ENCODE peak calls at places on chromosome 20, in six cellular contexts. U is stomach, Y is spleen, N is adipocyte, O is GM12878, P is H1. S is an unnamed sample.

GRCh38 chr20:638579-638978 is 14.4 kb downstream of the SRXN1 start:
- DNase-seq in N (no peak), P (no peak), O (no peak), U (no peak), Y (no peak), S (no peak)

GRCh38 chr20:40683221-40683893 is 5.7 kb downstream of the MAFB start:
- DNase-seq in U (no peak), P (peak; percentile 71), N (no peak), Y (peak; percentile 83), O (no peak), S (no peak)

GRCh38 chr20:25580711-25581110 is 4.6 kb downstream of the NINL start:
- DNase-seq in O (no peak), U (peak; percentile 47), P (no peak), N (peak; percentile 44), Y (peak; percentile 41), S (peak; percentile 82)

GRCh38 chr20:5184684-5185083 is 57.9 kb downstream of the CDS2 start:
- DNase-seq in P (no peak), U (no peak), O (no peak), Y (no peak), N (no peak), S (no peak)

GRCh38 chr20:59945731-59946130 is 5.5 kb downstream of the FAM217B start:
- DNase-seq in N (peak; percentile 63), U (no peak), Y (no peak), O (no peak), P (no peak), S (no peak)

GRCh38 chr20:16806886-16807285 is 58.7 kb downstream of the OTOR start:
- DNase-seq in P (no peak), O (no peak), U (no peak), N (no peak), Y (no peak), S (no peak)

GRCh38 chr20:53750827-53751393 is 157.3 kb upstream of the ZNF217 start:
- DNase-seq in O (peak; percentile 69), P (no peak), U (peak; percentile 25), N (peak; percentile 80), Y (no peak), S (no peak)

GRCh38 chr20:43681468-43681942 is 14.6 kb downstream of the MYBL2 start:
- DNase-seq in U (no peak), N (no peak), O (peak; percentile 21), P (no peak), Y (peak; percentile 83), S (no peak)

GRCh38 chr20:34060970-34061369 is 51.1 kb downstream of the EIF2S2 start:
- DNase-seq in O (no peak), Y (no peak), N (no peak), U (no peak), P (no peak), S (no peak)

GRCh38 chr20:57396638-57397003 is 5.4 kb downstream of the RBM38 start:
- DNase-seq in Y (no peak), U (no peak), O (no peak), N (no peak), P (no peak), S (no peak)

GRCh38 chr20:57397004-57397692 is 6.0 kb downstream of the RBM38 start:
- DNase-seq in Y (peak; percentile 80), N (no peak), U (no peak), O (no peak), P (no peak), S (no peak)

GRCh38 chr20:57398231-57398821 is 7.1 kb downstream of the RBM38 start:
- DNase-seq in Y (peak; percentile 98), U (peak; percentile 80), N (no peak), P (no peak), O (peak; percentile 83), S (no peak)

GRCh38 chr20:57398901-57399535 is 7.8 kb downstream of the RBM38 start:
- DNase-seq in Y (peak; percentile 82), O (no peak), N (no peak), U (no peak), P (no peak), S (no peak)

DNA sequence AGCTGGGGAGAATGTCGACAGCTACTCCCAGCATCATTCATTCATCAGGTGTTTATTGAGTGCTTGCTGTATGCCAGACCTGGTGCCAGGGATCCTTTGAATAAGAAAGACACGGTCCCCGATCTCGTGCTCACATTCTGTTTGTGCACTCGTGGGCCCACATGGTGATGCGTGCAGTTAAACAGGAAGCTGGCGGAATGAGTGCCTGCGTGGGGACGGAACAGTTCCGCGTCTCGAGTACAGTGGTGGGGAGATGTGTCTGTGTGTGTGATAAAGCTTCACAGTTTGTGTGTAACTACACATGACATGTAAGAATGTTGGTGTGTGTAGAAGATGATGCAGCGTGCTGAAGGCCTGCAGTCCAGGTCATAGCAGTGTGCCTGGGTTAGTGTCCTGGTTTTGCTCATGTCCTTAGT is 6.5 kb downstream of the RBM38 start:
- DNase-seq in O (no peak), P (no peak), Y (peak; percentile 93), N (no peak), U (peak; percentile 43), S (no peak)
- H3K36me3 ChIP-seq in O (peaks cover 25% of the 10 kb centered on the region), P (peaks cover 53% of the 10 kb centered on the region), Y (peaks cover 94% of the 10 kb centered on the region), N (peaks cover 35% of the 10 kb centered on the region), U (peaks cover 59% of the 10 kb centered on the region), S (peaks cover 31% of the 10 kb centered on the region)

DNA sequence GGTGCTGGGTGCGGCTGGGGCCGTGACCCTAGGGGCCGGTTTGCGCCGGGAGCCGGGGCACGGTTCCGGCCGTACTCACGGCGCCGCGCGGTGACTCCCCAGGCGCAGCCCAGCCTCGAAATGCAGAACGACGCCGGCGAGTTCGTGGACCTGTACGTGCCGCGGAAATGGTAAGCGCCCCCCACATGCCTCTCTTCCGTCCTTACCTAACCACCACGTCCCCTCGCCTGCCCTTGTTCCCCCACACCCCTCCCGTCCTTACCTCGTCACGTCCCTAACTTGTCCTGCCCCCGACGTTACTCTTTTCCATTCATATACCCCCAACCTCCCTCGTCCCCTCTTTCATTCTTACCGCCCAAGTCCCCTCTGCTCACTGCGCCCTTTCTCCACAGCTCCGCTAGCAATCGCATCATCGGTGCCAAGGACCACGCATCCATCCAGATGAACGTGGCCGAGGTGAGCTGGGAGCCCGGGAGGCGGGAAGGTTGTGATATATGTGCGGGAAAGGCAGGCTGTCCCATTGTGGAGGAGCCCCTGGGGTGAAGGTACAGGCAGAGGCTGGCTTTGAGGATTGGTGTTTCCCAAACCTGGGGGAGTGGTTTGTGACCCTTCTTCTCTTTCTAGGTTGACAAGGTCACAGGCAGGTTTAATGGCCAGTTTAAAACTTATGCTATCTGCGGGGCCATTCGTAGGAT is 463 bp downstream of the RPS21 start:
- DNase-seq in U (no peak), Y (no peak), O (no peak), N (peak; percentile 17), P (no peak), S (no peak)
- H3K36me3 ChIP-seq in U (peaks cover 43% of the 10 kb centered on the region), Y (peaks cover 47% of the 10 kb centered on the region), O (peaks cover 12% of the 10 kb centered on the region), N (peaks cover 22% of the 10 kb centered on the region), P (peaks cover 24% of the 10 kb centered on the region), S (no peaks in the 10 kb centered on the region)

DNA sequence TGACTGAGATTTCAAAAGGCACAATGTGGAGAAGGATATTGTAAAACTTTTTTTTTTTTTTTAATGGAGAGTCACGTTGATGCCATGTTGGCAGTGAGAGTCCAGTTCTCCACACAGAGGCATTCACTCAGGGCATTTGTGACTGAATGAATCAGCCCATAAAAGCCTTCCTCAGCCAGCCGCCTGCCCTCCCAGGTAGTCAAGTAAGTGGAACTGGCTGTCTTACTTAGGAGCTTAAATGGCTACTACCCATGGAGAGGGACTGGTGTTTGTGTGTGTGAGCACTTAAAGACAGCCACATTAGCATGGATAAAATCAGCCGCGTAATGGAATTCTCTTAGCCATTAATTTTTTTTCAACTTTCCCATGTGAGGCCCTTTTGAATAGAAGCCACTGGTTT is 12.6 kb downstream of the AAR2 start:
- DNase-seq in U (no peak), N (no peak), Y (no peak), O (no peak), P (no peak), S (no peak)
- H3K36me3 ChIP-seq in U (peaks cover 100% of the 10 kb centered on the region), N (peaks cover 91% of the 10 kb centered on the region), Y (peaks cover 100% of the 10 kb centered on the region), O (peaks cover 19% of the 10 kb centered on the region), P (peaks cover 39% of the 10 kb centered on the region), S (peaks cover 37% of the 10 kb centered on the region)

GRCh38 chr20:38548356-38549083 is 32.5 kb upstream of the ADIG start:
- DNase-seq in P (no peak), N (no peak), U (no peak), Y (no peak), O (no peak), S (no peak)

GRCh38 chr20:38551056-38551626 is 29.9 kb upstream of the ADIG start:
- DNase-seq in P (no peak), N (no peak), O (no peak), U (no peak), Y (no peak), S (no peak)

GRCh38 chr20:38545771-38546170 is 35.2 kb upstream of the ADIG start:
- DNase-seq in N (no peak), U (no peak), O (no peak), P (no peak), Y (no peak), S (no peak)

GRCh38 chr20:38547288-38547825 is 33.6 kb upstream of the ADIG start:
- DNase-seq in U (no peak), Y (no peak), P (no peak), N (no peak), O (no peak), S (no peak)

DNA sequence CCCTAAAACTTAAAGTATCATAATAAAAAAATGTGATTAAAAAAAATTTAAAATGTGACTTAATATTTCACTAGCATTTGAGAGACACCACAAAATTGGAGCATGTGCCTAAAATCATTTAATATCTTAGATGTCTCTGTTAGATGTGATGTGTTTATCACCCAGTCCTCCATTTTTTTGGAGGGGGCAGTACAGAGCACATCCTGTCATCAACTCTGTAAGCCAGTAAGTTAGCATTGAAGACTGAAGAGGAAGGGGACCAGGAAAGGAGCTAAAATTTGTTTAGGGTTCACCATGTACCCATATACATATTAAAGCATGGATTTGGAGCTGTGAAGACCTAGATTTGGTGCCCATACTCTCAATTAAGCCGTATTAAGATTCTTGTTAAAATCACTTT is 30.7 kb upstream of the ADIG start:
- DNase-seq in U (no peak), N (no peak), Y (no peak), O (no peak), P (no peak), S (no peak)
- H3K36me3 ChIP-seq in U (peaks cover 100% of the 10 kb centered on the region), N (peaks cover 82% of the 10 kb centered on the region), Y (peaks cover 100% of the 10 kb centered on the region), O (no peaks in the 10 kb centered on the region), P (peaks cover 59% of the 10 kb centered on the region), S (peaks cover 69% of the 10 kb centered on the region)

GRCh38 chr20:36821964-36822437 is 48.4 kb upstream of the DSN1 start:
- DNase-seq in U (peak; percentile 38), O (no peak), P (no peak), N (peak; percentile 53), Y (no peak), S (no peak)
- H3K36me3 ChIP-seq in U (peaks cover 16% of the 10 kb centered on the region), O (peaks cover 1% of the 10 kb centered on the region), P (peaks cover 9% of the 10 kb centered on the region), N (peaks cover 18% of the 10 kb centered on the region), Y (peaks cover 38% of the 10 kb centered on the region), S (peaks cover 7% of the 10 kb centered on the region)

S was measured in lung.